ENCODE peak calls at places on chromosomes 16 and 17, in five cellular contexts. T is neuronal stem cell, V is iris pigment epithelial cell, N is HT-29, X is heart left ventricle. A is an unnamed sample.

GRCh38 chr16:6189216-6189615 is 1091.6 kb upstream of the EEF2KMT start:
- DNase-seq in T (no peak), X (no peak), N (no peak), V (no peak), A (no peak)

GRCh38 chr17:15659663-15660062 is 24.4 kb downstream of the TRIM16 start:
- DNase-seq in X (peak; percentile 58), T (no peak), N (peak; percentile 55), V (no peak), A (no peak)

GRCh38 chr17:48579738-48580543 is 1.8 kb upstream of the HOXB4 start:
- DNase-seq in T (no peak), V (no peak), N (peak; percentile 67), X (no peak), A (no peak)

GRCh38 chr17:32870027-32870670 is 6.8 kb downstream of the MYO1D start:
- DNase-seq in X (peak; percentile 23), T (no peak), N (no peak), V (no peak), A (peak; percentile 71)

GRCh38 chr17:7191571-7192270 is 12.6 kb upstream of the ASGR1 start:
- DNase-seq in X (peak; percentile 62), T (peak; percentile 73), N (no peak), V (peak; percentile 30), A (peak; percentile 62)

GRCh38 chr17:65283704-65284103 is 146.5 kb downstream of the RGS9 start:
- DNase-seq in V (peak; percentile 30), T (no peak), X (no peak), N (no peak), A (peak; percentile 53)

GRCh38 chr16:7397901-7398300 is 65.3 kb downstream of the RBFOX1 start:
- DNase-seq in N (no peak), V (peak; percentile 67), T (no peak), X (no peak), A (peak; percentile 5)

GRCh38 chr17:4945176-4945943 is 3.0 kb downstream of the PFN1 start:
- DNase-seq in N (peak; percentile 67), X (peak; percentile 70), V (peak; percentile 92), T (no peak), A (peak; percentile 96)

GRCh38 chr17:67549787-67550186 is 167.9 kb upstream of the NOL11 start:
- DNase-seq in V (no peak), X (peak; percentile 29), T (no peak), N (no peak), A (no peak)

GRCh38 chr16:62940573-62940972 is 904.3 kb upstream of the CDH8 start:
- DNase-seq in X (no peak), T (no peak), N (no peak), V (no peak), A (no peak)

GRCh38 chr17:28225872-28226271 is 93.1 kb upstream of the TMEM97 start:
- DNase-seq in T (no peak), N (no peak), V (no peak), X (no peak), A (no peak)

GRCh38 chr16:7334801-7335560 is 2.3 kb downstream of the RBFOX1 start:
- DNase-seq in T (no peak), V (no peak), X (no peak), N (no peak), A (no peak)

GRCh38 chr16:57067347-57067746 is 25.0 kb upstream of the CPNE2 start:
- DNase-seq in V (no peak), N (no peak), T (no peak), X (no peak), A (no peak)

GRCh38 chr17:75832164-75832651 is 12.0 kb downstream of the UNC13D start:
- DNase-seq in N (no peak), T (no peak), X (no peak), V (peak; percentile 93), A (peak; percentile 76)

GRCh38 chr16:71853413-71853812 is 7.6 kb downstream of the ATXN1L start:
- DNase-seq in V (no peak), X (no peak), N (no peak), T (no peak), A (no peak)

GRCh38 chr16:81649561-81649960 is 129.5 kb upstream of the PLCG2 start:
- DNase-seq in V (no peak), T (no peak), X (no peak), N (no peak), A (no peak)

GRCh38 chr17:35890774-35891155 is 10.6 kb upstream of the CCL5 start:
- DNase-seq in N (no peak), V (no peak), X (peak; percentile 10), T (no peak), A (no peak)

GRCh38 chr16:588639-588888 is 1.3 kb upstream of the RAB40C start:
- DNase-seq in T (no peak), V (peak; percentile 87), N (peak; percentile 56), X (no peak), A (peak; percentile 92)

A was measured in GM23248.